ENCODE peak calls at places on chromosomes 7 and 10, in six cellular contexts. M, Y, E, V, W and U are unnamed samples.

GRCh38 chr10:59905735-59906416 is 480 bp downstream of the CCDC6 start:
- DNase-seq in M (no peak), Y (no peak), E (peak; percentile 29), V (no peak), W (no peak), U (peak; percentile 35)

GRCh38 chr7:95396136-95397032 is at the start of gene PON3:
- DNase-seq in M (peak; percentile 68), Y (peak; percentile 22), E (peak; percentile 48), V (no peak), W (no peak), U (peak; percentile 18)

GRCh38 chr10:76883596-76883995 is 754.0 kb downstream of the KCNMA1 start:
- DNase-seq in M (no peak), Y (no peak), E (no peak), V (no peak), W (no peak), U (no peak)

GRCh38 chr10:92822060-92822634 is 26.2 kb upstream of the EXOC6 start:
- DNase-seq in M (peak; percentile 34), Y (no peak), E (no peak), V (no peak), W (no peak), U (no peak)

GRCh38 chr10:79235765-79236755 is 111.2 kb upstream of the PPIF start:
- DNase-seq in M (no peak), Y (no peak), E (no peak), V (no peak), W (no peak), U (no peak)

GRCh38 chr7:105454921-105455320 is 66.2 kb upstream of the SRPK2 start:
- DNase-seq in M (no peak), Y (no peak), E (no peak), V (no peak), W (no peak), U (no peak)

GRCh38 chr7:102828291-102828690 is 79.5 kb downstream of the FAM185A start:
- DNase-seq in M (no peak), Y (no peak), E (no peak), V (no peak), W (no peak), U (no peak)

GRCh38 chr10:120819366-120819765 is 31.8 kb upstream of the WDR11 start:
- DNase-seq in M (no peak), Y (no peak), E (no peak), V (no peak), W (no peak), U (no peak)

GRCh38 chr7:97851725-97852124 is 20.5 kb downstream of the ASNS start:
- DNase-seq in M (no peak), Y (no peak), E (no peak), V (no peak), W (no peak), U (no peak)

GRCh38 chr7:17501461-17502208 is 203.2 kb downstream of the AHR start:
- DNase-seq in M (no peak), Y (no peak), E (no peak), V (no peak), W (no peak), U (no peak)

GRCh38 chr10:30186371-30186875 is 127.0 kb upstream of the JCAD start:
- DNase-seq in M (peak; percentile 64), Y (no peak), E (no peak), V (no peak), W (no peak), U (no peak)

GRCh38 chr10:8187171-8187666 is 132.7 kb downstream of the GATA3 start:
- DNase-seq in M (no peak), Y (no peak), E (no peak), V (no peak), W (no peak), U (no peak)

DNA sequence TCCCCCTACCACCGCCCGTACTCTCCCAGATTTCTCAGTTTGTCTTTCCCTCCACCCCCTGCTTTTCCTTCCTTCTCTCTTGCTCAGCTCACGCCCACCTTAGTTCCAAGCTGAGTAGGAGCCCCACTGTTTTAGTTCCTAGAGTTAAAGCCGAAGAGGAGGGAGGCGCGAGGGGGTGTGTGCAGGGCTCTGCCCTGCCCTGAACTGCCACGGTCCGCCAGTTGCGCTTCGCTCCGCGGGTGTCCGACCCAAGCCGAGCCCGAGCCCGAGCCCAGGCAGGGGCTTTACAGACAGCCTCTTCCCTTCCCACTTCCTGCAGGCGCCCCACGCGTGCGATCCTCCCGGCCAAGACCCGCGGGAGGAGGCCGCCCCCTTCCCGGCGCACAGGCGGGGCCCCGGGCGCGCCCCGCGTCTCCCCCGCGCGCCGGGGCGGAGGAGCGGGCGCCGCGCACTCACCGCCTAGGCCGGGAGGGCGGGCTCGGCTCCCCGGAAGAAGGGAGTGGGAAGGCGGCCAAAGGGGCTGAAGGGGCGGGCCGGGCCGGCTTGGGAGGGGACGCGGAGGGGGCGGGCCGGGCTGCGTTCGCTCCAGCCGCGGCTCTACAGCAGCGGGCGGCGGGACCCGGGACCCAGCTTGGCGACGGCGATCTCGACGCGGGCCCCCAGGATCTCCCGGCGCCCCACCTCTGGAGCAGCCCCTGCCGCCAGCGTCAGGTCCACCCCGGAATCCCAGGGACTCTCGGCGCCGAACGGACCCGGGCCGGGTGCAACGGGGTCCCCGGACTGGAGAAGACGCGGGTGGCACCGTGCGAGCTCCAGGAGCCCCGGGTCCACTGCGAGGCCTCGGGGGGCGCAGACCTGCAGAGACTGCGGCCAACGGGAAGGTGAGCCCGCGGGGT is at the start of gene EPHB6:
- DNase-seq in M (no peak), Y (no peak), E (peak; percentile 88), V (no peak), W (peak; percentile 63), U (peak; percentile 89)
- TF ChIP-seq POLR2A in M (no peak), Y (no peak), E (no peak), V (no peak), W (no peak), U (no peak)

DNA sequence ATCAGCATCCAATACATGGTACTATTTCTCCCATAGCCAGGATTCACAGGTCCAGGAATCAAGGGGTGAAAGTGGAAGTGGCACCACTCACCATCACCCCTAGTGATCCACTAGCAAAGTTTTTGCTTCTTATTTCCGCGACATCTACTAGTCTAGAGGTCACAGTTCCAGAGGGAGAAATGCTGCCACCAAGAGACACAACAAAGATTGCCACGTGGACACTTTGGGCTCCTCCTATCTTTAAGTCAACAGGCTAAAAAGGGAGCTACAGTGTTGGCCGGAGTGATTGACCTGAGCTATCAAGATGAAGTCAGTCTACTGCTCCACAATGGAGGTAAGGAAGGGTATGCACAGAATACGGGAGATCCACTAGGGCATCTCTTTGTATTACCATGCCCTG is 178.2 kb downstream of the AKR1D1 start:
- DNase-seq in M (no peak), Y (no peak), E (no peak), V (no peak), W (no peak), U (no peak)
- H3K4me1 ChIP-seq in M (peaks cover 34% of the 10 kb centered on the region), Y (no peaks in the 10 kb centered on the region), E (peaks cover 4% of the 10 kb centered on the region), V (no peaks in the 10 kb centered on the region), W (no peaks in the 10 kb centered on the region), U (no peaks in the 10 kb centered on the region)

GRCh38 chr7:155809332-155809946 is 2.8 kb downstream of the SHH start:
- DNase-seq in M (no peak), Y (no peak), E (no peak), V (no peak), W (no peak), U (no peak)

GRCh38 chr7:155808551-155809331 is 3.5 kb downstream of the SHH start:
- DNase-seq in M (peak; percentile 65), Y (no peak), E (no peak), V (no peak), W (no peak), U (no peak)

GRCh38 chr7:155806096-155806871 is 6.0 kb downstream of the SHH start:
- DNase-seq in M (no peak), Y (no peak), E (no peak), V (no peak), W (no peak), U (no peak)

GRCh38 chr7:155807013-155807804 is 5.1 kb downstream of the SHH start:
- DNase-seq in M (no peak), Y (no peak), E (no peak), V (no peak), W (no peak), U (peak; percentile 36)

DNA sequence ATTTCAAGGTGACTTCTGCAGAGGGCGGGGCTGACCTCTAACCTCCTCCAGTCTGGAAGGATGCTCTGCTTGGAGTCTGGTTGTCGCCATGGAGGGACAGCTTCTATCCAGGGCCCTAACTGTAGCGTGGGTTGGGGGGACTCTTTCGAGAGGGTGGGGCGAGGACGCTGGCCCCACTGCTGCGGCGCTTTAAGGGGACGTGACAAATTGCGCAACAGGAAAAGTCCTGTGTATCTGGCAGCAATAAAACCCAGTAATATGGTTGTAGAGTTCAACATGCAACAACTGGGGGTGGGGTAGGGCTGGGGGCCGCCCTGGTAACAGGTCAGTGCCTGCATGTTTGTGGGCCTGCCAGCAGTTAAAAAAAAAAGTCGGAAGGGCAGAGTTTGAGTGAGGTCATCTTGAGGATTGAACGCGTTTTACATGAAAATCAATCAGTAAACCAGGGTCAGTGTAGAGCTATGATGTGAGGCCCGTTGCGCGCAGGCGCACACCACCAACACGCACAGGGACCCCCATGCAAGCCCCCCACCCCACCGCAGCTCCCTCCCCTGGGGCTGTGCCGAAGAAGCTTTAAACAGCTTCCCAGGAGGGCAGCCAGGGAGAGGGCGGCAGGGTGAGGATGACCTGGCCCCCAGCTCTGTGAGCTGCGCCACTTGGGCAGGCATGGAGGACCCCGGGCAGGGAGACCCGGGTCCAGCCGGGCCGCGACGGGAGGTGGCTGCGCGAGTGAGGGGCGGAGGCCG is 4.3 kb downstream of the SHH start:
- DNase-seq in M (peak; percentile 85), Y (no peak), E (no peak), V (no peak), W (no peak), U (no peak)
- H3K27ac ChIP-seq in M (peak overlapping the region; percentile 92), Y (no peak overlapping the region), E (no peak overlapping the region), V (no peak overlapping the region), W (peak overlapping the region; percentile 65), U (no peak overlapping the region)

GRCh38 chr10:102119417-102120141 is 589 bp downstream of the LDB1 start:
- DNase-seq in M (no peak), Y (peak; percentile 59), E (peak; percentile 87), V (no peak), W (peak; percentile 59), U (peak; percentile 69)
- TF ChIP-seq POLR2A in M (no peak), Y (no peak), E (peak; percentile 66), V (no peak), W (no peak), U (no peak)

DNA sequence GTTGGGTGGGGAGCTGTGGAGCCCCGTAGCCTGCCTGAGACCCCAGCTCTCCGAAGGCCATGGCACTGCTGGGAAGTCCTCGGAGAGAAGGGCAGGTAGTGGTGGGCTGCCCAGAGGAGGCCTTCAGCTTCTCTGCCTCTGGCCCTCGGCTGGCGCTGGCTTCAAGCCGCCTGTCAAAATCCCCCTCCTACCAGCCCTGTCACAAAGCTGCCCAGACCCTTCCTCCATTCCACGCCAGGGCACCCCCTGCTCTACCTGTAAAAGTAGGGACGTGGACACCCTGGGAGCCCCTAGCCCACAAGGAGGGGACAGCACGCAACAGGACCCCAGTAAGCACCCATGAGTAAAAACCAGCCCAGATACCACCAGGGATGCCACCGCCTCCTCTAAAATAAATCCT is 31.6 kb downstream of the MAD1L1 start:
- DNase-seq in M (no peak), Y (no peak), E (no peak), V (no peak), W (no peak), U (no peak)
- H3K4me1 ChIP-seq in M (no peaks in the 10 kb centered on the region), Y (no peaks in the 10 kb centered on the region), E (peaks cover 20% of the 10 kb centered on the region), V (peaks cover 9% of the 10 kb centered on the region), W (no peaks in the 10 kb centered on the region), U (peaks cover 26% of the 10 kb centered on the region)